ENCODE peak calls at places on chromosomes 16 and 17, in six cellular contexts. W, T, D, B, E and C are unnamed samples.
A peak's percentile ranks its signal among the peaks of the same experiment; 100 is the strongest.

GRCh38 chr16:505479-506245 is 21.9 kb upstream of the CAPN15 start:
- DNase-seq in W (no peak), T (peak; percentile 79), D (no peak), B (no peak), E (peak; percentile 41), C (no peak)

GRCh38 chr17:40343126-40344119 is 21.1 kb downstream of the GJD3 start:
- DNase-seq in W (peak; percentile 57), T (peak; percentile 85), D (no peak), B (no peak), E (no peak), C (no peak)

GRCh38 chr16:72013389-72013788 is 4.8 kb downstream of the DHODH start:
- DNase-seq in W (peak; percentile 29), T (no peak), D (peak; percentile 25), B (no peak), E (no peak), C (no peak)

GRCh38 chr17:45282683-45283644 is 21.1 kb upstream of the SPATA32 start:
- DNase-seq in W (no peak), T (peak; percentile 43), D (no peak), B (no peak), E (no peak), C (no peak)

GRCh38 chr16:85990861-85991301 is 91.9 kb downstream of the IRF8 start:
- DNase-seq in W (no peak), T (no peak), D (no peak), B (no peak), E (no peak), C (no peak)

GRCh38 chr17:64378890-64379354 is 11.7 kb downstream of the PECAM1 start:
- DNase-seq in W (no peak), T (no peak), D (no peak), B (no peak), E (no peak), C (no peak)

GRCh38 chr16:54175169-54175551 is 111.4 kb downstream of the IRX3 start:
- DNase-seq in W (no peak), T (peak; percentile 57), D (no peak), B (no peak), E (no peak), C (no peak)

GRCh38 chr17:58728831-58729230 is 26.8 kb upstream of the PPM1E start:
- DNase-seq in W (no peak), T (no peak), D (no peak), B (no peak), E (no peak), C (no peak)

GRCh38 chr16:53090591-53091507 is 36.1 kb downstream of the CHD9 start:
- DNase-seq in W (peak; percentile 13), T (peak; percentile 62), D (no peak), B (no peak), E (peak; percentile 81), C (no peak)

GRCh38 chr17:348692-349425 is 3.7 kb downstream of the RPH3AL start:
- DNase-seq in W (no peak), T (no peak), D (no peak), B (no peak), E (no peak), C (no peak)

GRCh38 chr16:85072947-85073346 is 39.3 kb downstream of the CIBAR2 start:
- DNase-seq in W (no peak), T (peak; percentile 89), D (no peak), B (no peak), E (no peak), C (no peak)

GRCh38 chr16:11310997-11311561 is 29.9 kb upstream of the PRM1 start:
- DNase-seq in W (no peak), T (no peak), D (no peak), B (no peak), E (peak; percentile 77), C (no peak)

GRCh38 chr16:8848231-8848938 is 20.4 kb downstream of the CARHSP1 start:
- DNase-seq in W (no peak), T (no peak), D (no peak), B (no peak), E (no peak), C (no peak)

GRCh38 chr16:53773150-53773846 is 69.3 kb downstream of the FTO start:
- DNase-seq in W (no peak), T (peak; percentile 94), D (peak; percentile 46), B (no peak), E (peak; percentile 45), C (no peak)

GRCh38 chr17:74454197-74455024 is 12.0 kb upstream of the CD300A start:
- DNase-seq in W (peak; percentile 86), T (peak; percentile 96), D (no peak), B (no peak), E (no peak), C (no peak)

GRCh38 chr16:51003850-51004566 is 147.1 kb downstream of the SALL1 start:
- DNase-seq in W (no peak), T (no peak), D (no peak), B (no peak), E (no peak), C (no peak)

GRCh38 chr16:17377360-17378324 is 93.1 kb downstream of the XYLT1 start:
- DNase-seq in W (no peak), T (no peak), D (no peak), B (no peak), E (peak; percentile 57), C (no peak)

GRCh38 chr17:44097110-44097810 is 26.2 kb downstream of the HDAC5 start:
- DNase-seq in W (no peak), T (no peak), D (peak; percentile 35), B (no peak), E (no peak), C (no peak)

GRCh38 chr17:82449136-82449882 is 1.2 kb downstream of the CYBC1 start:
- DNase-seq in W (peak; percentile 74), T (no peak), D (no peak), B (peak; percentile 27), E (peak; percentile 29), C (no peak)

GRCh38 chr17:8225813-8226535 is 15.6 kb upstream of the AURKB start:
- DNase-seq in W (peak; percentile 77), T (peak; percentile 54), D (peak; percentile 13), B (peak; percentile 54), E (peak; percentile 55), C (peak; percentile 93)

GRCh38 chr17:73182616-73183310 is 10.1 kb upstream of the COG1 start:
- DNase-seq in W (no peak), T (peak; percentile 45), D (no peak), B (no peak), E (no peak), C (no peak)

GRCh38 chr17:1203111-1203966 is 23.6 kb upstream of the ABR start:
- DNase-seq in W (peak; percentile 63), T (peak; percentile 64), D (peak; percentile 93), B (no peak), E (no peak), C (no peak)

GRCh38 chr16:1721372-1721771 is 15.4 kb downstream of the MAPK8IP3 start:
- DNase-seq in W (no peak), T (no peak), D (no peak), B (no peak), E (no peak), C (no peak)

GRCh38 chr17:20279631-20280030 is 187.7 kb downstream of the LGALS9B start:
- DNase-seq in W (no peak), T (no peak), D (no peak), B (no peak), E (no peak), C (no peak)

GRCh38 chr17:38798614-38799500 is 499 bp downstream of the PIP4K2B start:
- DNase-seq in W (peak; percentile 58), T (peak; percentile 73), D (peak; percentile 61), B (peak; percentile 14), E (peak; percentile 65), C (no peak)

GRCh38 chr16:85162478-85163277 is 50.4 kb upstream of the CIBAR2 start:
- DNase-seq in W (no peak), T (peak; percentile 94), D (no peak), B (no peak), E (no peak), C (no peak)

GRCh38 chr17:48456584-48456983 is 26.6 kb upstream of the SKAP1 start:
- DNase-seq in W (peak; percentile 33), T (peak; percentile 74), D (no peak), B (no peak), E (no peak), C (no peak)

GRCh38 chr17:9666461-9667050 is 21.2 kb downstream of the USP43 start:
- DNase-seq in W (no peak), T (no peak), D (no peak), B (no peak), E (no peak), C (no peak)

GRCh38 chr16:57610611-57611010 is 17.8 kb upstream of the ADGRG1 start:
- DNase-seq in W (no peak), T (no peak), D (no peak), B (no peak), E (no peak), C (no peak)

GRCh38 chr17:73068322-73069153 is 23.9 kb downstream of the SLC39A11 start:
- DNase-seq in W (no peak), T (peak; percentile 92), D (no peak), B (no peak), E (peak; percentile 83), C (no peak)

GRCh38 chr16:24499193-24499814 is 40.1 kb upstream of the RBBP6 start:
- DNase-seq in W (peak; percentile 8), T (peak; percentile 71), D (peak; percentile 69), B (no peak), E (peak; percentile 45), C (no peak)

GRCh38 chr17:43814714-43815113 is 18.2 kb downstream of the MPP3 start:
- DNase-seq in W (no peak), T (no peak), D (no peak), B (no peak), E (no peak), C (no peak)

GRCh38 chr17:58333396-58334207 is 5.0 kb upstream of the TSPOAP1 start:
- DNase-seq in W (peak; percentile 47), T (no peak), D (no peak), B (no peak), E (peak; percentile 45), C (no peak)

GRCh38 chr17:6178959-6179358 is 108.8 kb downstream of the WSCD1 start:
- DNase-seq in W (no peak), T (peak; percentile 43), D (no peak), B (no peak), E (no peak), C (no peak)

GRCh38 chr17:51004249-51004648 is 116.4 kb downstream of the SPAG9 start:
- DNase-seq in W (no peak), T (no peak), D (no peak), B (no peak), E (no peak), C (no peak)

GRCh38 chr16:56611281-56611833 is 3.0 kb downstream of the MT2A start:
- DNase-seq in W (no peak), T (no peak), D (no peak), B (no peak), E (no peak), C (no peak)

GRCh38 chr16:11797957-11798299 is 870 bp upstream of the ZC3H7A start:
- DNase-seq in W (peak; percentile 39), T (peak; percentile 47), D (no peak), B (no peak), E (peak; percentile 23), C (no peak)

GRCh38 chr17:73638556-73638955 is 5.7 kb downstream of the SDK2 start:
- DNase-seq in W (no peak), T (no peak), D (no peak), B (no peak), E (no peak), C (no peak)

GRCh38 chr17:33992113-33992512 is 263.0 kb upstream of the CCL2 start:
- DNase-seq in W (no peak), T (no peak), D (no peak), B (no peak), E (no peak), C (no peak)